ENCODE peak calls at places on chromosomes 6 and 20, in four cellular contexts. Z is mesendoderm, F is IMR-90, G is mesenchymal stem cell. U is an unnamed sample.

GRCh38 chr6:148747493-148748160 is 797 bp downstream of the UST start:
- DNase-seq in Z (peak), F (peak), G (peak), U (peak)

GRCh38 chr20:46920114-46920513 is 25.5 kb downstream of the EYA2 start:
- DNase-seq in Z (no peak), F (no peak), G (no peak), U (no peak)

GRCh38 chr6:88785478-88785877 is 177.9 kb downstream of the RNGTT start:
- DNase-seq in Z (peak), F (no peak), G (no peak), U (no peak)

GRCh38 chr6:3230275-3231212 is 3.1 kb upstream of the TUBB2B start:
- DNase-seq in Z (peak), F (peak), G (peak), U (peak)

GRCh38 chr6:88365656-88366055 is 199.5 kb upstream of the CNR1 start:
- DNase-seq in Z (no peak), F (no peak), G (no peak), U (no peak)

GRCh38 chr20:37200926-37201826 is 21.8 kb upstream of the MROH8 start:
- DNase-seq in Z (no peak), F (no peak), G (no peak), U (no peak)

GRCh38 chr6:54018722-54019121 is 92.5 kb upstream of the MLIP start:
- DNase-seq in Z (no peak), F (no peak), G (no peak), U (no peak)

GRCh38 chr6:133083248-133083967 is 157.7 kb upstream of the EYA4 start:
- DNase-seq in Z (no peak), F (no peak), G (no peak), U (no peak)

GRCh38 chr6:135866445-135867143 is 15.1 kb downstream of the PDE7B start:
- DNase-seq in Z (no peak), F (no peak), G (no peak), U (no peak)

GRCh38 chr6:16355699-16356481 is 117.5 kb downstream of the GMPR start:
- DNase-seq in Z (peak), F (no peak), G (peak), U (no peak)

GRCh38 chr6:165204807-165205545 is 104.4 kb downstream of the C6orf118 start:
- DNase-seq in Z (no peak), F (no peak), G (no peak), U (peak)

GRCh38 chr20:21322921-21323321 is 19.8 kb downstream of the XRN2 start:
- DNase-seq in Z (peak), F (peak), G (peak), U (no peak)
- H3K4me2 ChIP-seq in Z (no peak), F (no peak), G (no peak), U (no peak)

GRCh38 chr6:108074057-108074358 is 533 bp downstream of the OSTM1 start:
- DNase-seq in Z (no peak), F (peak), G (no peak), U (no peak)
- H2BK15ac ChIP-seq in Z (no peak), F (no peak), G (no peak), U (no peak)

DNA sequence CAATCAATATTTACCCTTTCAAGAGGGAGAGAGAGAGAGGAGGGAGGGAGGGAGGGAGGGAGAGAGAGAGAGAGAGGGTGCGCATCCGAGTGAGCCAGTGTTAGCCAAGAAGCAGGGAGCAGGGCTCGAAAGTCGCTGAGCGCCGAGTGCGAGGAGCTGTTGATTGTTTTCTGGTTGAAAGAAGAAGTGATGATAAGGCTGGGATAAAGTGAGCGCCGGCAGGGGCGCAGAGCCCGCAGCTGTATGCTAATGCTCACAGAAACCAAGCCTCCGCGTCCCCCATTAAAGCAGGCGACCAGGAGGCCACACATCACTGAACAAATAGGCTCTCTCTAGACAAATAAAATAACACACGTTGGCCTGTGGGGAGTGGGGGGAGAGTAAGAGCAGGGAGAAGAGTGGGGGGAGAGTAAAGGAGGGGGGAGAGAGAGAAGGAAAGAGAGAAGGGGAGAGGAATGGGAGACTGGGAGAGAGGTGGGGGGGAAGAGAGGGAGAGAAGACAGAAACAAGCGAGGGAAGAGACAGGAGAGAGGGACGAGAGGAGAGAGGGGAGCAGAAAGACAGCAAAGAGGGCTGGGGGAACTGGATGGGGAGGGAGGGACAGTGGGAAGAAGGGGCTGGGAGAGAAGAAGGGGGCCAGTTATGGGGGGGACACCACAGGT is 5.0 kb upstream of the INSM1 start:
- DNase-seq in Z (peak), F (no peak), G (no peak), U (no peak)
- H3K4me2 ChIP-seq in Z (no peak), F (peak), G (no peak), U (peak)

GRCh38 chr6:34476048-34476328 is 10.1 kb downstream of the PACSIN1 start:
- DNase-seq in Z (no peak), F (no peak), G (no peak), U (no peak)
- H2BK15ac ChIP-seq in Z (no peak), F (no peak), G (no peak), U (no peak)

GRCh38 chr20:44615876-44616603 is 33.7 kb downstream of the PKIG start:
- DNase-seq in Z (no peak), F (no peak), G (no peak), U (no peak)
- H3K4me2 ChIP-seq in Z (no peak), F (no peak), G (no peak), U (no peak)

GRCh38 chr6:74631558-74631957 is 574.3 kb downstream of the COL12A1 start:
- DNase-seq in Z (peak), F (peak), G (no peak), U (no peak)
- H2BK15ac ChIP-seq in Z (no peak), F (no peak), G (no peak), U (no peak)

GRCh38 chr6:47483853-47484546 is 6.4 kb downstream of the CD2AP start:
- DNase-seq in Z (no peak), F (peak), G (peak), U (no peak)

GRCh38 chr6:47484616-47485015 is 7.0 kb downstream of the CD2AP start:
- DNase-seq in Z (no peak), F (peak), G (peak), U (no peak)

GRCh38 chr6:47481806-47482205 is 4.2 kb downstream of the CD2AP start:
- DNase-seq in Z (no peak), F (no peak), G (no peak), U (no peak)

GRCh38 chr6:47485083-47485482 is 7.5 kb downstream of the CD2AP start:
- DNase-seq in Z (no peak), F (no peak), G (no peak), U (no peak)

GRCh38 chr6:47483516-47483852 is 5.9 kb downstream of the CD2AP start:
- DNase-seq in Z (no peak), F (no peak), G (peak), U (no peak)
- H3K4me2 ChIP-seq in Z (no peak), F (peak), G (peak), U (no peak)

DNA sequence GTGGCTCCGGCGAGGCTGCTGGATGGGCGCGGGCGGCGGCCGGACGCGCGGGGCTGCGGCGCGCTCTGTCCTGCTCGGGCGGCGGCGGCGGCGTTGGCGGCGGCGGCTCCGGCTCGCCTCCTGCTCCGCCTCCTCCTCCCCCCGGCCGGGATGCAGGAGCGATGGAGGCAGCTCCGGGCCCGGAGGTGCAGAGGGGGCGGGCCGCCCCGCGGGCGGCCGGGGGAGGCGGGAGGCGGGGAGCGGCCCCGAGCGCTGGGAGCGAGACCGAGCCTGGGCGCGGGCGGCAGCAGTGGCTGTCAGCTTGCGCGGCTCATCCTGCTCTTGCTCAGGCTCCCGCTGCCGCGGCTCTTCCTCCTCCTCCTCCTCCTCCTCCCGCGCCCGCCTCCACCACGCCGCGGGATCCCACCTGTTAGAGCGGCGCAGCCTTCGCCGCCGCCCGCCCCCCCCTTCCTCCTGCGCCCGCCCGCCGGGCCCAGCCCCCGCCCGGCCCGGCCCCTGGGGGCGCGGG is at the start of gene NOL4L:
- DNase-seq in Z (no peak), F (no peak), G (peak), U (no peak)
- H2BK15ac ChIP-seq in Z (no peak), F (no peak), G (peak), U (peak)

DNA sequence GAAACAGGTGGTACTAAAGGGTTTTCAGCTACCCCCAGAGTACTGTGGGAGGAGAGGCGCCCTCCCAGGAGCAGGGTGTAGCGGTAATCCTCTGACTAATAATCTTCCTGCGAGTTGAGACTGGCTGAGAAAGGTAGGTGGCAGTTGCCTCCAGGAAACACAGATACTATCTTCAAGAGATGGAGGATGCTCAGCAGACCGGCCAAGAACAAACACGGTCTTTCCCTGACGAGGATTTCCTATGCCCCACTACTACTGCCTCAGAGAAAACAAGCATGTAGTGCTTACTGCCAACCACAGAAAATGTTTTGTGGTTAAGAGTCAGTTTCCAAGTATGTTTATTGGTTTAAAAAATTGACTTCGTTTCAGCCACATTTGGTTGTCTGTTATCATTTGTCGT is 26.8 kb downstream of the C6orf89 start:
- DNase-seq in Z (no peak), F (peak), G (peak), U (no peak)
- H3K4me2 ChIP-seq in Z (no peak), F (peak), G (no peak), U (no peak)

U was measured in neuronal stem cell.